ENCODE peak calls at places on chromosome 2, in ten cellular contexts. One of them, this sample, is unnamed.

GRCh38 chr2:28390241-28390856 is 2.3 kb upstream of the FOSL2 start:
- DNase-seq in psoas muscle: peak
- DNase-seq in A673: peak
- DNase-seq in GM23338: peak
- DNase-seq in HFF-Myc: peak
- DNase-seq in epithelial cell of proximal tubule: no peak
- DNase-seq in nephron progenitor cell: peak
- DNase-seq in CD8-positive, alpha-beta T cell: peak
- DNase-seq in fibroblast of the aortic adventitia: peak
- DNase-seq in GM12865: peak
- DNase-seq in this sample: peak

GRCh38 chr2:6824962-6825361 is 40.7 kb downstream of the CMPK2 start:
- DNase-seq in HFF-Myc: peak
- DNase-seq in GM23338: no peak
- DNase-seq in fibroblast of the aortic adventitia: peak
- DNase-seq in CD8-positive, alpha-beta T cell: no peak
- DNase-seq in nephron progenitor cell: no peak
- DNase-seq in psoas muscle: no peak
- DNase-seq in epithelial cell of proximal tubule: peak
- DNase-seq in GM12865: no peak
- DNase-seq in A673: no peak
- DNase-seq in this sample: no peak

GRCh38 chr2:158034198-158034831 is 67.4 kb upstream of the UPP2 start:
- DNase-seq in psoas muscle: no peak
- DNase-seq in HFF-Myc: no peak
- DNase-seq in CD8-positive, alpha-beta T cell: no peak
- DNase-seq in fibroblast of the aortic adventitia: peak
- DNase-seq in epithelial cell of proximal tubule: peak
- DNase-seq in GM23338: peak
- DNase-seq in GM12865: peak
- DNase-seq in nephron progenitor cell: peak
- DNase-seq in A673: peak
- DNase-seq in this sample: peak

GRCh38 chr2:46470114-46470628 is 9.2 kb upstream of the TMEM247 start:
- DNase-seq in psoas muscle: no peak
- DNase-seq in A673: no peak
- DNase-seq in epithelial cell of proximal tubule: no peak
- DNase-seq in CD8-positive, alpha-beta T cell: no peak
- DNase-seq in HFF-Myc: no peak
- DNase-seq in fibroblast of the aortic adventitia: no peak
- DNase-seq in nephron progenitor cell: no peak
- DNase-seq in GM12865: no peak
- DNase-seq in GM23338: no peak
- DNase-seq in this sample: no peak

GRCh38 chr2:10377052-10377746 is 70.9 kb downstream of the ODC1 start:
- DNase-seq in fibroblast of the aortic adventitia: no peak
- DNase-seq in GM12865: no peak
- DNase-seq in A673: no peak
- DNase-seq in HFF-Myc: no peak
- DNase-seq in epithelial cell of proximal tubule: no peak
- DNase-seq in CD8-positive, alpha-beta T cell: no peak
- DNase-seq in psoas muscle: no peak
- DNase-seq in nephron progenitor cell: no peak
- DNase-seq in GM23338: no peak
- DNase-seq in this sample: no peak

GRCh38 chr2:230179086-230179485 is 40.7 kb downstream of the SP110 start:
- DNase-seq in GM12865: no peak
- DNase-seq in fibroblast of the aortic adventitia: no peak
- DNase-seq in CD8-positive, alpha-beta T cell: no peak
- DNase-seq in HFF-Myc: no peak
- DNase-seq in A673: no peak
- DNase-seq in nephron progenitor cell: no peak
- DNase-seq in GM23338: no peak
- DNase-seq in epithelial cell of proximal tubule: no peak
- DNase-seq in psoas muscle: no peak
- DNase-seq in this sample: no peak

GRCh38 chr2:134466141-134466540 is 212.3 kb downstream of the MGAT5 start:
- DNase-seq in CD8-positive, alpha-beta T cell: peak
- DNase-seq in fibroblast of the aortic adventitia: peak
- DNase-seq in HFF-Myc: peak
- DNase-seq in psoas muscle: no peak
- DNase-seq in GM12865: peak
- DNase-seq in A673: no peak
- DNase-seq in epithelial cell of proximal tubule: no peak
- DNase-seq in nephron progenitor cell: no peak
- DNase-seq in GM23338: peak
- DNase-seq in this sample: no peak

GRCh38 chr2:188322569-188323531 is 31.2 kb downstream of the GULP1 start:
- DNase-seq in A673: no peak
- DNase-seq in GM23338: no peak
- DNase-seq in fibroblast of the aortic adventitia: peak
- DNase-seq in psoas muscle: no peak
- DNase-seq in GM12865: no peak
- DNase-seq in HFF-Myc: no peak
- DNase-seq in epithelial cell of proximal tubule: no peak
- DNase-seq in CD8-positive, alpha-beta T cell: no peak
- DNase-seq in nephron progenitor cell: no peak
- DNase-seq in this sample: no peak

DNA sequence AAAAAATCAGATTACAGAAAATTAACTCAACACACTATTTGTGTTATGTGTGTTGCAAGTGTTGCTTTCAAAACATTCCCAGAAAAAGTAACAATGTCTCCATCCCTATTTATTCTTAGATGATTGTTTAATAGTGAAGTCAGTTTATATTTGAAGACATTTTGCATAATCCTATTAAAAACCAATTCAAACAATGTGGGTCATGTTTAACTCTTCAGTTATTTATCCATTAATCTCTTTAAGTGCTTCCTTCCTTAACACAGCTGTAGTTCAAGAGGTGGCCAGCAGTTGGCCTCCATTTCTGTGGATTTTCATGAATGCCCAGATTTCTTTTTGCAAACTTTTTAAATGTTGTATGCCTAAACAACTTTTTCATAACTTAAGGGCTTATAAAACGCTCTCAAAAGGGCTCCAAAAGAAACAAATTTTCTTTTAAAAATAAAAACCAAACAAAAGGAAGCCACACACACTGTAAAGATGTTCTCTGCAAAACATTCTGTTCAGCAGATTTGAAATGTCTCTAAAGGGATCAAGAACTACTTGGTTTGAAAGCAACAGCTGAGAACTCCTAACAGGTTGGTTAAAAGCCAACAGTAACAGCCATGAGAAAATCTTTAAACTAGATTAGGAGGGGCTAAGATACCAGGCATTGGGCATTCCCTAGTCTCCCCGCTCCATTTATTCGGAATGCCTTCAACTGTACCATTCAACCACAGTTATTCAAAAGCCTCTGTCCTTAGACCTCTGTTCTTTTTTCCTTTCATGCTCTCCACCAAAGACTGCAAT is 71.5 kb downstream of the THADA start:
- DNase-seq in A673: peak
- DNase-seq in psoas muscle: no peak
- DNase-seq in fibroblast of the aortic adventitia: no peak
- DNase-seq in CD8-positive, alpha-beta T cell: no peak
- DNase-seq in epithelial cell of proximal tubule: no peak
- DNase-seq in GM12865: no peak
- DNase-seq in HFF-Myc: no peak
- DNase-seq in GM23338: peak
- DNase-seq in nephron progenitor cell: no peak
- DNase-seq in this sample: no peak
- TF ChIP-seq CTCF in A673: peak
- TF ChIP-seq CTCF in psoas muscle: no peak
- TF ChIP-seq CTCF in fibroblast of the aortic adventitia: peak
- TF ChIP-seq CTCF in CD8-positive, alpha-beta T cell: peak
- TF ChIP-seq CTCF in epithelial cell of proximal tubule: peak
- TF ChIP-seq CTCF in GM12865: peak
- TF ChIP-seq CTCF in HFF-Myc: peak
- TF ChIP-seq CTCF in GM23338: peak
- TF ChIP-seq CTCF in nephron progenitor cell: peak
- TF ChIP-seq CTCF in this sample: peak

GRCh38 chr2:200728630-200729029 is 83.1 kb upstream of the BZW1 start:
- DNase-seq in GM23338: no peak
- DNase-seq in CD8-positive, alpha-beta T cell: no peak
- DNase-seq in A673: peak
- DNase-seq in fibroblast of the aortic adventitia: peak
- DNase-seq in HFF-Myc: no peak
- DNase-seq in epithelial cell of proximal tubule: no peak
- DNase-seq in psoas muscle: peak
- DNase-seq in nephron progenitor cell: no peak
- DNase-seq in GM12865: no peak
- DNase-seq in this sample: no peak

GRCh38 chr2:200733713-200734198 is 78.0 kb upstream of the BZW1 start:
- DNase-seq in GM12865: no peak
- DNase-seq in HFF-Myc: no peak
- DNase-seq in nephron progenitor cell: no peak
- DNase-seq in epithelial cell of proximal tubule: no peak
- DNase-seq in A673: no peak
- DNase-seq in psoas muscle: no peak
- DNase-seq in fibroblast of the aortic adventitia: no peak
- DNase-seq in CD8-positive, alpha-beta T cell: no peak
- DNase-seq in GM23338: no peak
- DNase-seq in this sample: no peak

GRCh38 chr2:200730302-200730701 is 81.4 kb upstream of the BZW1 start:
- DNase-seq in A673: no peak
- DNase-seq in GM23338: no peak
- DNase-seq in CD8-positive, alpha-beta T cell: no peak
- DNase-seq in psoas muscle: no peak
- DNase-seq in epithelial cell of proximal tubule: no peak
- DNase-seq in GM12865: no peak
- DNase-seq in fibroblast of the aortic adventitia: no peak
- DNase-seq in nephron progenitor cell: no peak
- DNase-seq in HFF-Myc: no peak
- DNase-seq in this sample: no peak

GRCh38 chr2:200735061-200735460 is 76.6 kb upstream of the BZW1 start:
- DNase-seq in nephron progenitor cell: no peak
- DNase-seq in GM23338: no peak
- DNase-seq in CD8-positive, alpha-beta T cell: no peak
- DNase-seq in HFF-Myc: no peak
- DNase-seq in psoas muscle: no peak
- DNase-seq in A673: peak
- DNase-seq in GM12865: no peak
- DNase-seq in fibroblast of the aortic adventitia: no peak
- DNase-seq in epithelial cell of proximal tubule: no peak
- DNase-seq in this sample: no peak

DNA sequence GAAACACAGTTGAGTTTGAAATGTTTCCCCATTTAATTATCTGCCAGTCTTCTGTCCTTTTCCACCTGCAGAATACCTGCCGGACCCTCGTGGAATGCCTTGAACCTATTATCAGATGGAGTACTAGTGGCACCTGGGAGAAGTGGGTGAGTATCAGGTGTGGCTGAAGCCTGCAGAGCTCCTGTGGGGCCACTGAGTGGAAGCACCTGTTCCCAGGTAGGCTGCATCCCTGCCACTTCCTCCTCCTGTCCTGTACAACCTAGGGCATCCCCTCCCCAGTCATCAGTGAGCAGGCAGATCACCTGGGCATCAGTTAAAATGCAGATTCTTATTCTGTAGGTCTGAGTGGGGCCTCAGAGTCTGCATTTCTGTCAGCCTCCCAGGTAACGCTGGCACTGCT is 80.8 kb upstream of the BZW1 start:
- DNase-seq in GM23338: no peak
- DNase-seq in nephron progenitor cell: no peak
- DNase-seq in epithelial cell of proximal tubule: no peak
- DNase-seq in psoas muscle: no peak
- DNase-seq in A673: no peak
- DNase-seq in HFF-Myc: no peak
- DNase-seq in GM12865: no peak
- DNase-seq in fibroblast of the aortic adventitia: no peak
- DNase-seq in CD8-positive, alpha-beta T cell: no peak
- DNase-seq in this sample: no peak
- TF ChIP-seq CTCF in GM23338: no peak
- TF ChIP-seq CTCF in nephron progenitor cell: no peak
- TF ChIP-seq CTCF in epithelial cell of proximal tubule: no peak
- TF ChIP-seq CTCF in psoas muscle: no peak
- TF ChIP-seq CTCF in A673: no peak
- TF ChIP-seq CTCF in HFF-Myc: no peak
- TF ChIP-seq CTCF in GM12865: no peak
- TF ChIP-seq CTCF in fibroblast of the aortic adventitia: no peak
- TF ChIP-seq CTCF in CD8-positive, alpha-beta T cell: no peak
- TF ChIP-seq CTCF in this sample: no peak

DNA sequence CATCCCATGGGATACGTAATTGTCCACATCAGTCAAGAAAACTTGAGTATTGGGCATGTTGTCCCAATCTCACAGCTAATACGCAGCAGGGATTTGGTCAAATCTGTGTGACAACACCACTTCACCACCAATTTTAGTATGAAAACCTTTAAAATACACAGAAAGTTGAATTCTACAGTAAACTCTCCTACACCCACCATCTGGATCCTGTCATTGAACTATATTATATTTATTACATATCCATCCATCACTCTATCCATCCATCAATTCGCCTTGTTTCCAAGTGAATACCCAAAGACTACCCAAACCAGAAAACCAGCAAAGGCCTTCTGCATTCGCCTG is 846 bp upstream of the FKBP7 start:
- DNase-seq in nephron progenitor cell: no peak
- DNase-seq in epithelial cell of proximal tubule: no peak
- DNase-seq in HFF-Myc: no peak
- DNase-seq in fibroblast of the aortic adventitia: no peak
- DNase-seq in A673: no peak
- DNase-seq in GM12865: no peak
- DNase-seq in CD8-positive, alpha-beta T cell: no peak
- DNase-seq in GM23338: peak
- DNase-seq in psoas muscle: no peak
- DNase-seq in this sample: no peak
- TF ChIP-seq CTCF in nephron progenitor cell: no peak
- TF ChIP-seq CTCF in epithelial cell of proximal tubule: no peak
- TF ChIP-seq CTCF in HFF-Myc: no peak
- TF ChIP-seq CTCF in fibroblast of the aortic adventitia: no peak
- TF ChIP-seq CTCF in A673: no peak
- TF ChIP-seq CTCF in GM12865: no peak
- TF ChIP-seq CTCF in CD8-positive, alpha-beta T cell: peak
- TF ChIP-seq CTCF in GM23338: no peak
- TF ChIP-seq CTCF in psoas muscle: no peak
- TF ChIP-seq CTCF in this sample: no peak

GRCh38 chr2:238515411-238515810 is 88.7 kb downstream of the ASB1 start:
- DNase-seq in psoas muscle: no peak
- DNase-seq in HFF-Myc: no peak
- DNase-seq in GM12865: no peak
- DNase-seq in nephron progenitor cell: no peak
- DNase-seq in CD8-positive, alpha-beta T cell: no peak
- DNase-seq in fibroblast of the aortic adventitia: peak
- DNase-seq in GM23338: no peak
- DNase-seq in A673: no peak
- DNase-seq in epithelial cell of proximal tubule: no peak
- DNase-seq in this sample: no peak

GRCh38 chr2:238510911-238511613 is 84.3 kb downstream of the ASB1 start:
- DNase-seq in psoas muscle: no peak
- DNase-seq in epithelial cell of proximal tubule: no peak
- DNase-seq in HFF-Myc: no peak
- DNase-seq in A673: no peak
- DNase-seq in nephron progenitor cell: no peak
- DNase-seq in GM12865: no peak
- DNase-seq in GM23338: no peak
- DNase-seq in fibroblast of the aortic adventitia: no peak
- DNase-seq in CD8-positive, alpha-beta T cell: no peak
- DNase-seq in this sample: no peak

GRCh38 chr2:238512247-238512867 is 85.6 kb downstream of the ASB1 start:
- DNase-seq in A673: no peak
- DNase-seq in epithelial cell of proximal tubule: no peak
- DNase-seq in GM23338: no peak
- DNase-seq in GM12865: no peak
- DNase-seq in HFF-Myc: no peak
- DNase-seq in CD8-positive, alpha-beta T cell: no peak
- DNase-seq in psoas muscle: no peak
- DNase-seq in nephron progenitor cell: no peak
- DNase-seq in fibroblast of the aortic adventitia: no peak
- DNase-seq in this sample: no peak

GRCh38 chr2:238511614-238511950 is 84.9 kb downstream of the ASB1 start:
- DNase-seq in nephron progenitor cell: no peak
- DNase-seq in HFF-Myc: no peak
- DNase-seq in fibroblast of the aortic adventitia: no peak
- DNase-seq in GM12865: no peak
- DNase-seq in psoas muscle: no peak
- DNase-seq in epithelial cell of proximal tubule: no peak
- DNase-seq in A673: no peak
- DNase-seq in GM23338: no peak
- DNase-seq in CD8-positive, alpha-beta T cell: no peak
- DNase-seq in this sample: no peak

DNA sequence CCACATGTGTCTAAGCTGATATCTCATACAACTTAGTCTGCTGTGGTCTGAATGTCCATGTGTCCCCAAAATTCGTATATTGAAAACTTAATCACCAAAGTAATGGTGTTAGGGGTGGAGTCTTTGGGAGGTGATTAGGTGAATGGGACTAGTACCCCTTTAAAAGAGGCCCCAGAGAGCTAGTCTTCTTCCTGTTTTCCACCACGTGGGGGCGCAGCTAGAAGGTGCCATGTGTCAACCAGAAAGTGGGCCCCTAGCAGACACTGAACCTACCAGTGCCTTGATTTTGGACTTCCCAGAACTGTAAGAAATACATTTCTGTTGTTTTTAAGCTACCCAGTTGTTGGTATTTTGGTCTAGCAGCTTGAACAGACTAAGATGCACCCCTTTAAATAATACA is 86.6 kb downstream of the ASB1 start:
- DNase-seq in GM12865: peak
- DNase-seq in fibroblast of the aortic adventitia: peak
- DNase-seq in HFF-Myc: peak
- DNase-seq in nephron progenitor cell: peak
- DNase-seq in GM23338: peak
- DNase-seq in CD8-positive, alpha-beta T cell: no peak
- DNase-seq in A673: peak
- DNase-seq in psoas muscle: no peak
- DNase-seq in epithelial cell of proximal tubule: peak
- DNase-seq in this sample: no peak
- TF ChIP-seq CTCF in GM12865: peak
- TF ChIP-seq CTCF in fibroblast of the aortic adventitia: peak
- TF ChIP-seq CTCF in HFF-Myc: peak
- TF ChIP-seq CTCF in nephron progenitor cell: peak
- TF ChIP-seq CTCF in GM23338: peak
- TF ChIP-seq CTCF in CD8-positive, alpha-beta T cell: no peak
- TF ChIP-seq CTCF in A673: peak
- TF ChIP-seq CTCF in psoas muscle: peak
- TF ChIP-seq CTCF in epithelial cell of proximal tubule: peak
- TF ChIP-seq CTCF in this sample: peak